ENCODE peak calls at places on chromosomes 11 and 22, in eight cellular contexts. One of them, this sample, is unnamed.

GRCh38 chr11:106961518-106961917 is 56.8 kb downstream of the GUCY1A2 start:
- DNase-seq in adrenal gland: no peak
- DNase-seq in NCI-H1417: no peak
- DNase-seq in memory B cell: no peak
- DNase-seq in neural crest cell: no peak
- DNase-seq in putamen: no peak
- DNase-seq in NCI-H1436: no peak
- DNase-seq in NCI-H226: peak
- DNase-seq in this sample: no peak

GRCh38 chr11:75867778-75868374 is 52.9 kb downstream of the UVRAG start:
- DNase-seq in adrenal gland: peak
- DNase-seq in NCI-H1417: peak
- DNase-seq in memory B cell: peak
- DNase-seq in neural crest cell: peak
- DNase-seq in putamen: no peak
- DNase-seq in NCI-H1436: peak
- DNase-seq in NCI-H226: no peak
- DNase-seq in this sample: no peak

GRCh38 chr11:103987631-103988594 is 48.5 kb upstream of the DDI1 start:
- DNase-seq in adrenal gland: no peak
- DNase-seq in NCI-H1417: no peak
- DNase-seq in memory B cell: no peak
- DNase-seq in neural crest cell: no peak
- DNase-seq in putamen: no peak
- DNase-seq in NCI-H1436: no peak
- DNase-seq in NCI-H226: no peak
- DNase-seq in this sample: no peak

GRCh38 chr11:46528445-46529085 is 65.3 kb downstream of the AMBRA1 start:
- DNase-seq in adrenal gland: no peak
- DNase-seq in NCI-H1417: no peak
- DNase-seq in memory B cell: no peak
- DNase-seq in neural crest cell: no peak
- DNase-seq in putamen: no peak
- DNase-seq in NCI-H1436: no peak
- DNase-seq in NCI-H226: no peak
- DNase-seq in this sample: no peak

GRCh38 chr22:36238348-36239149 is 778 bp downstream of the APOL2 start:
- DNase-seq in adrenal gland: peak
- DNase-seq in NCI-H1417: no peak
- DNase-seq in memory B cell: no peak
- DNase-seq in neural crest cell: no peak
- DNase-seq in putamen: no peak
- DNase-seq in NCI-H1436: peak
- DNase-seq in NCI-H226: no peak
- DNase-seq in this sample: no peak

GRCh38 chr11:64924910-64925284 is 408 bp downstream of the PPP2R5B start:
- DNase-seq in adrenal gland: no peak
- DNase-seq in NCI-H1417: no peak
- DNase-seq in memory B cell: no peak
- DNase-seq in neural crest cell: no peak
- DNase-seq in putamen: peak
- DNase-seq in NCI-H1436: no peak
- DNase-seq in NCI-H226: no peak
- DNase-seq in this sample: no peak

GRCh38 chr22:36873614-36874308 is 13.0 kb downstream of the NCF4 start:
- DNase-seq in adrenal gland: peak
- DNase-seq in NCI-H1417: no peak
- DNase-seq in memory B cell: no peak
- DNase-seq in neural crest cell: no peak
- DNase-seq in putamen: no peak
- DNase-seq in NCI-H1436: peak
- DNase-seq in NCI-H226: peak
- DNase-seq in this sample: peak

GRCh38 chr22:46213052-46213451 is 37.0 kb downstream of the CDPF1 start:
- DNase-seq in adrenal gland: no peak
- DNase-seq in NCI-H1417: no peak
- DNase-seq in memory B cell: no peak
- DNase-seq in neural crest cell: no peak
- DNase-seq in putamen: no peak
- DNase-seq in NCI-H1436: no peak
- DNase-seq in NCI-H226: no peak
- DNase-seq in this sample: no peak

GRCh38 chr11:844693-845644 is 2.3 kb downstream of the TSPAN4 start:
- DNase-seq in adrenal gland: peak
- DNase-seq in NCI-H1417: no peak
- DNase-seq in memory B cell: no peak
- DNase-seq in neural crest cell: peak
- DNase-seq in putamen: no peak
- DNase-seq in NCI-H1436: no peak
- DNase-seq in NCI-H226: peak
- DNase-seq in this sample: no peak

GRCh38 chr11:112290462-112290894 is 29.8 kb upstream of the PLET1 start:
- DNase-seq in adrenal gland: no peak
- DNase-seq in NCI-H1417: no peak
- DNase-seq in memory B cell: no peak
- DNase-seq in neural crest cell: no peak
- DNase-seq in putamen: no peak
- DNase-seq in NCI-H1436: no peak
- DNase-seq in NCI-H226: no peak
- DNase-seq in this sample: no peak

GRCh38 chr11:12893787-12894672 is 115.1 kb upstream of the RASSF10 start:
- DNase-seq in adrenal gland: peak
- DNase-seq in NCI-H1417: peak
- DNase-seq in memory B cell: no peak
- DNase-seq in neural crest cell: peak
- DNase-seq in putamen: peak
- DNase-seq in NCI-H1436: peak
- DNase-seq in NCI-H226: peak
- DNase-seq in this sample: no peak

GRCh38 chr22:46830841-46831240 is 68.4 kb downstream of the TBC1D22A start:
- DNase-seq in adrenal gland: peak
- DNase-seq in NCI-H1417: no peak
- DNase-seq in memory B cell: no peak
- DNase-seq in neural crest cell: no peak
- DNase-seq in putamen: no peak
- DNase-seq in NCI-H1436: no peak
- DNase-seq in NCI-H226: no peak
- DNase-seq in this sample: no peak

GRCh38 chr22:39475902-39476301 is 19.1 kb downstream of the MGAT3 start:
- DNase-seq in adrenal gland: no peak
- DNase-seq in NCI-H1417: no peak
- DNase-seq in memory B cell: no peak
- DNase-seq in neural crest cell: no peak
- DNase-seq in putamen: no peak
- DNase-seq in NCI-H1436: no peak
- DNase-seq in NCI-H226: no peak
- DNase-seq in this sample: no peak

GRCh38 chr11:8905528-8906165 is 5.3 kb upstream of the AKIP1 start:
- DNase-seq in adrenal gland: no peak
- DNase-seq in NCI-H1417: no peak
- DNase-seq in memory B cell: no peak
- DNase-seq in neural crest cell: no peak
- DNase-seq in putamen: no peak
- DNase-seq in NCI-H1436: no peak
- DNase-seq in NCI-H226: peak
- DNase-seq in this sample: no peak

GRCh38 chr11:29119116-29119515 is 897.7 kb downstream of the KCNA4 start:
- DNase-seq in adrenal gland: no peak
- DNase-seq in NCI-H1417: no peak
- DNase-seq in memory B cell: no peak
- DNase-seq in neural crest cell: no peak
- DNase-seq in putamen: no peak
- DNase-seq in NCI-H1436: no peak
- DNase-seq in NCI-H226: no peak
- DNase-seq in this sample: no peak

GRCh38 chr11:76654310-76654851 is 16.2 kb downstream of the LRRC32 start:
- DNase-seq in adrenal gland: peak
- DNase-seq in NCI-H1417: no peak
- DNase-seq in memory B cell: no peak
- DNase-seq in neural crest cell: no peak
- DNase-seq in putamen: no peak
- DNase-seq in NCI-H1436: no peak
- DNase-seq in NCI-H226: no peak
- DNase-seq in this sample: no peak

GRCh38 chr11:133525976-133526375 is 6.3 kb downstream of the OPCML start:
- DNase-seq in adrenal gland: no peak
- DNase-seq in NCI-H1417: no peak
- DNase-seq in memory B cell: no peak
- DNase-seq in neural crest cell: no peak
- DNase-seq in putamen: peak
- DNase-seq in NCI-H1436: no peak
- DNase-seq in NCI-H226: no peak
- DNase-seq in this sample: no peak

GRCh38 chr11:120205596-120206161 is 5.2 kb upstream of the OAF start:
- DNase-seq in adrenal gland: no peak
- DNase-seq in NCI-H1417: no peak
- DNase-seq in memory B cell: no peak
- DNase-seq in neural crest cell: no peak
- DNase-seq in putamen: no peak
- DNase-seq in NCI-H1436: no peak
- DNase-seq in NCI-H226: peak
- DNase-seq in this sample: no peak

GRCh38 chr22:44648821-44649566 is 53.0 kb upstream of the PRR5 start:
- DNase-seq in adrenal gland: peak
- DNase-seq in NCI-H1417: no peak
- DNase-seq in memory B cell: no peak
- DNase-seq in neural crest cell: no peak
- DNase-seq in putamen: no peak
- DNase-seq in NCI-H1436: no peak
- DNase-seq in NCI-H226: no peak
- DNase-seq in this sample: no peak

GRCh38 chr11:130209944-130210854 is 50.6 kb downstream of the ST14 start:
- DNase-seq in adrenal gland: peak
- DNase-seq in NCI-H1417: no peak
- DNase-seq in memory B cell: no peak
- DNase-seq in neural crest cell: no peak
- DNase-seq in putamen: no peak
- DNase-seq in NCI-H1436: no peak
- DNase-seq in NCI-H226: no peak
- DNase-seq in this sample: no peak

GRCh38 chr11:128776434-128777284 is 82.8 kb downstream of the FLI1 start:
- DNase-seq in adrenal gland: no peak
- DNase-seq in NCI-H1417: no peak
- DNase-seq in memory B cell: peak
- DNase-seq in neural crest cell: peak
- DNase-seq in putamen: peak
- DNase-seq in NCI-H1436: no peak
- DNase-seq in NCI-H226: no peak
- DNase-seq in this sample: no peak

GRCh38 chr11:112100457-112100856 is 13.8 kb downstream of the SDHD start:
- DNase-seq in adrenal gland: no peak
- DNase-seq in NCI-H1417: no peak
- DNase-seq in memory B cell: no peak
- DNase-seq in neural crest cell: no peak
- DNase-seq in putamen: no peak
- DNase-seq in NCI-H1436: no peak
- DNase-seq in NCI-H226: no peak
- DNase-seq in this sample: no peak

GRCh38 chr11:71181566-71181965 is 70.8 kb downstream of the SHANK2 start:
- DNase-seq in adrenal gland: no peak
- DNase-seq in NCI-H1417: no peak
- DNase-seq in memory B cell: no peak
- DNase-seq in neural crest cell: no peak
- DNase-seq in putamen: no peak
- DNase-seq in NCI-H1436: no peak
- DNase-seq in NCI-H226: no peak
- DNase-seq in this sample: no peak

GRCh38 chr11:57779275-57779674 is 17.7 kb downstream of the CTNND1 start:
- DNase-seq in adrenal gland: no peak
- DNase-seq in NCI-H1417: no peak
- DNase-seq in memory B cell: no peak
- DNase-seq in neural crest cell: no peak
- DNase-seq in putamen: peak
- DNase-seq in NCI-H1436: no peak
- DNase-seq in NCI-H226: peak
- DNase-seq in this sample: no peak

GRCh38 chr11:119721129-119722120 is 7.6 kb downstream of the NECTIN1 start:
- DNase-seq in adrenal gland: no peak
- DNase-seq in NCI-H1417: no peak
- DNase-seq in memory B cell: no peak
- DNase-seq in neural crest cell: peak
- DNase-seq in putamen: no peak
- DNase-seq in NCI-H1436: no peak
- DNase-seq in NCI-H226: peak
- DNase-seq in this sample: no peak

GRCh38 chr11:108873305-108873704 is 208.4 kb downstream of the DDX10 start:
- DNase-seq in adrenal gland: no peak
- DNase-seq in NCI-H1417: no peak
- DNase-seq in memory B cell: no peak
- DNase-seq in neural crest cell: no peak
- DNase-seq in putamen: no peak
- DNase-seq in NCI-H1436: no peak
- DNase-seq in NCI-H226: no peak
- DNase-seq in this sample: no peak

GRCh38 chr11:1942541-1943260 is 4.4 kb upstream of the MRPL23 start:
- DNase-seq in adrenal gland: no peak
- DNase-seq in NCI-H1417: no peak
- DNase-seq in memory B cell: peak
- DNase-seq in neural crest cell: peak
- DNase-seq in putamen: no peak
- DNase-seq in NCI-H1436: no peak
- DNase-seq in NCI-H226: no peak
- DNase-seq in this sample: no peak

GRCh38 chr22:36405671-36406070 is 17.9 kb upstream of the MYH9 start:
- DNase-seq in adrenal gland: no peak
- DNase-seq in NCI-H1417: peak
- DNase-seq in memory B cell: peak
- DNase-seq in neural crest cell: no peak
- DNase-seq in putamen: no peak
- DNase-seq in NCI-H1436: no peak
- DNase-seq in NCI-H226: peak
- DNase-seq in this sample: peak

GRCh38 chr22:19730141-19730661 is 6.9 kb downstream of the GP1BB start:
- DNase-seq in adrenal gland: no peak
- DNase-seq in NCI-H1417: no peak
- DNase-seq in memory B cell: no peak
- DNase-seq in neural crest cell: no peak
- DNase-seq in putamen: no peak
- DNase-seq in NCI-H1436: no peak
- DNase-seq in NCI-H226: no peak
- DNase-seq in this sample: no peak

GRCh38 chr11:132941024-132941646 is 591.2 kb downstream of the OPCML start:
- DNase-seq in adrenal gland: no peak
- DNase-seq in NCI-H1417: peak
- DNase-seq in memory B cell: no peak
- DNase-seq in neural crest cell: peak
- DNase-seq in putamen: peak
- DNase-seq in NCI-H1436: no peak
- DNase-seq in NCI-H226: no peak
- DNase-seq in this sample: no peak

GRCh38 chr11:65150513-65151271 is 16.4 kb upstream of the SYVN1 start:
- DNase-seq in adrenal gland: peak
- DNase-seq in NCI-H1417: no peak
- DNase-seq in memory B cell: no peak
- DNase-seq in neural crest cell: no peak
- DNase-seq in putamen: peak
- DNase-seq in NCI-H1436: no peak
- DNase-seq in NCI-H226: peak
- DNase-seq in this sample: peak

GRCh38 chr11:61358566-61358965 is 3.1 kb downstream of the CYB561A3 start:
- DNase-seq in adrenal gland: no peak
- DNase-seq in NCI-H1417: no peak
- DNase-seq in memory B cell: no peak
- DNase-seq in neural crest cell: no peak
- DNase-seq in putamen: no peak
- DNase-seq in NCI-H1436: no peak
- DNase-seq in NCI-H226: no peak
- DNase-seq in this sample: no peak

This sample was measured in stimulated activated naive B cell treated with anti-CD40 and anti-IgM and Interleukin-4, amounts not matched to agents 10 μg/mL and 1 μg/mL and 100 μg/mL, for 72 hours.